ENCODE peak calls at places on chromosome 19, in four cellular contexts. One of them, this sample, is unnamed.

GRCh38 chr19:55600336-55601028 is 394 bp downstream of the ZNF524 start:
- DNase-seq in esophagus squamous epithelium: peak
- DNase-seq in MCF 10A: no peak
- DNase-seq in AG04450: no peak
- DNase-seq in this sample: peak

GRCh38 chr19:18921593-18921992 is 2.1 kb downstream of the DDX49 start:
- DNase-seq in AG04450: no peak
- DNase-seq in esophagus squamous epithelium: no peak
- DNase-seq in MCF 10A: no peak
- DNase-seq in this sample: no peak

GRCh38 chr19:30226464-30227070 is 145.6 kb upstream of the ZNF536 start:
- DNase-seq in AG04450: no peak
- DNase-seq in esophagus squamous epithelium: no peak
- DNase-seq in MCF 10A: no peak
- DNase-seq in this sample: peak

GRCh38 chr19:21402303-21402985 is 5.5 kb downstream of the ZNF493 start:
- DNase-seq in AG04450: no peak
- DNase-seq in esophagus squamous epithelium: no peak
- DNase-seq in MCF 10A: no peak
- DNase-seq in this sample: no peak

GRCh38 chr19:29410974-29411615 is 114.7 kb upstream of the VSTM2B start:
- DNase-seq in esophagus squamous epithelium: no peak
- DNase-seq in MCF 10A: no peak
- DNase-seq in AG04450: no peak
- DNase-seq in this sample: no peak

GRCh38 chr19:12891553-12892021 is 627 bp downstream of the GCDH start:
- DNase-seq in MCF 10A: no peak
- DNase-seq in AG04450: no peak
- DNase-seq in esophagus squamous epithelium: no peak
- DNase-seq in this sample: peak

GRCh38 chr19:41887711-41888382 is 4.9 kb downstream of the ARHGEF1 start:
- DNase-seq in AG04450: no peak
- DNase-seq in MCF 10A: peak
- DNase-seq in esophagus squamous epithelium: no peak
- DNase-seq in this sample: peak

GRCh38 chr19:39247701-39248664 is 673 bp downstream of the IFNL4 start:
- DNase-seq in AG04450: no peak
- DNase-seq in MCF 10A: no peak
- DNase-seq in esophagus squamous epithelium: no peak
- DNase-seq in this sample: no peak

GRCh38 chr19:42544146-42544545 is 15.9 kb upstream of the CEACAM1 start:
- DNase-seq in AG04450: no peak
- DNase-seq in esophagus squamous epithelium: no peak
- DNase-seq in MCF 10A: no peak
- DNase-seq in this sample: no peak

GRCh38 chr19:31596751-31597150 is 247.5 kb upstream of the TSHZ3 start:
- DNase-seq in MCF 10A: no peak
- DNase-seq in AG04450: no peak
- DNase-seq in esophagus squamous epithelium: no peak
- DNase-seq in this sample: no peak

GRCh38 chr19:58367698-58368454 is 5.3 kb upstream of the ZNF497 start:
- DNase-seq in esophagus squamous epithelium: no peak
- DNase-seq in MCF 10A: no peak
- DNase-seq in AG04450: no peak
- DNase-seq in this sample: no peak

GRCh38 chr19:2827840-2828489 is 8.3 kb downstream of the ZNF554 start:
- DNase-seq in AG04450: no peak
- DNase-seq in esophagus squamous epithelium: no peak
- DNase-seq in MCF 10A: no peak
- DNase-seq in this sample: no peak

GRCh38 chr19:3243851-3244700 is 19.6 kb downstream of the CELF5 start:
- DNase-seq in esophagus squamous epithelium: no peak
- DNase-seq in AG04450: peak
- DNase-seq in MCF 10A: peak
- DNase-seq in this sample: peak

GRCh38 chr19:19214892-19215291 is 3.1 kb downstream of the NCAN start:
- DNase-seq in MCF 10A: peak
- DNase-seq in AG04450: peak
- DNase-seq in esophagus squamous epithelium: no peak
- DNase-seq in this sample: peak

GRCh38 chr19:413756-414420 is 4.9 kb upstream of the C2CD4C start:
- DNase-seq in esophagus squamous epithelium: no peak
- DNase-seq in MCF 10A: no peak
- DNase-seq in AG04450: no peak
- DNase-seq in this sample: no peak

GRCh38 chr19:1651548-1652394 is 644 bp downstream of the TCF3 start:
- DNase-seq in MCF 10A: peak
- DNase-seq in esophagus squamous epithelium: no peak
- DNase-seq in AG04450: no peak
- DNase-seq in this sample: peak

GRCh38 chr19:29660835-29661234 is 4.4 kb upstream of the PLEKHF1 start:
- DNase-seq in MCF 10A: no peak
- DNase-seq in AG04450: no peak
- DNase-seq in esophagus squamous epithelium: no peak
- DNase-seq in this sample: peak

GRCh38 chr19:27746691-27747380 is 1466.1 kb downstream of the UQCRFS1 start:
- DNase-seq in AG04450: no peak
- DNase-seq in MCF 10A: no peak
- DNase-seq in esophagus squamous epithelium: no peak
- DNase-seq in this sample: peak

GRCh38 chr19:30225615-30226463 is 146.3 kb upstream of the ZNF536 start:
- DNase-seq in AG04450: no peak
- DNase-seq in esophagus squamous epithelium: no peak
- DNase-seq in MCF 10A: no peak
- DNase-seq in this sample: no peak

GRCh38 chr19:39858541-39858940 is 12.4 kb upstream of the FBL start:
- DNase-seq in AG04450: no peak
- DNase-seq in MCF 10A: no peak
- DNase-seq in esophagus squamous epithelium: no peak
- DNase-seq in this sample: peak

GRCh38 chr19:1725100-1726064 is 27.9 kb upstream of the ONECUT3 start:
- DNase-seq in MCF 10A: peak
- DNase-seq in AG04450: no peak
- DNase-seq in esophagus squamous epithelium: no peak
- DNase-seq in this sample: peak

GRCh38 chr19:12880551-12881171 is 588 bp downstream of the DNASE2 start:
- DNase-seq in MCF 10A: peak
- DNase-seq in esophagus squamous epithelium: no peak
- DNase-seq in AG04450: no peak
- DNase-seq in this sample: peak

GRCh38 chr19:58277748-58278147 is 1.0 kb upstream of the ZNF8 start:
- DNase-seq in AG04450: no peak
- DNase-seq in esophagus squamous epithelium: no peak
- DNase-seq in MCF 10A: no peak
- DNase-seq in this sample: no peak

GRCh38 chr19:46211201-46211881 is 18.2 kb upstream of the IGFL1 start:
- DNase-seq in AG04450: no peak
- DNase-seq in MCF 10A: peak
- DNase-seq in esophagus squamous epithelium: no peak
- DNase-seq in this sample: no peak

GRCh38 chr19:15418112-15418587 is 638 bp downstream of the AKAP8L start:
- DNase-seq in MCF 10A: peak
- DNase-seq in AG04450: no peak
- DNase-seq in esophagus squamous epithelium: no peak
- DNase-seq in this sample: no peak

GRCh38 chr19:31356587-31357314 is 7.5 kb upstream of the TSHZ3 start:
- DNase-seq in AG04450: no peak
- DNase-seq in esophagus squamous epithelium: no peak
- DNase-seq in MCF 10A: no peak
- DNase-seq in this sample: peak

GRCh38 chr19:40341601-40342482 is 6.4 kb downstream of the C19orf47 start:
- DNase-seq in AG04450: no peak
- DNase-seq in esophagus squamous epithelium: no peak
- DNase-seq in MCF 10A: no peak
- DNase-seq in this sample: no peak

DNA sequence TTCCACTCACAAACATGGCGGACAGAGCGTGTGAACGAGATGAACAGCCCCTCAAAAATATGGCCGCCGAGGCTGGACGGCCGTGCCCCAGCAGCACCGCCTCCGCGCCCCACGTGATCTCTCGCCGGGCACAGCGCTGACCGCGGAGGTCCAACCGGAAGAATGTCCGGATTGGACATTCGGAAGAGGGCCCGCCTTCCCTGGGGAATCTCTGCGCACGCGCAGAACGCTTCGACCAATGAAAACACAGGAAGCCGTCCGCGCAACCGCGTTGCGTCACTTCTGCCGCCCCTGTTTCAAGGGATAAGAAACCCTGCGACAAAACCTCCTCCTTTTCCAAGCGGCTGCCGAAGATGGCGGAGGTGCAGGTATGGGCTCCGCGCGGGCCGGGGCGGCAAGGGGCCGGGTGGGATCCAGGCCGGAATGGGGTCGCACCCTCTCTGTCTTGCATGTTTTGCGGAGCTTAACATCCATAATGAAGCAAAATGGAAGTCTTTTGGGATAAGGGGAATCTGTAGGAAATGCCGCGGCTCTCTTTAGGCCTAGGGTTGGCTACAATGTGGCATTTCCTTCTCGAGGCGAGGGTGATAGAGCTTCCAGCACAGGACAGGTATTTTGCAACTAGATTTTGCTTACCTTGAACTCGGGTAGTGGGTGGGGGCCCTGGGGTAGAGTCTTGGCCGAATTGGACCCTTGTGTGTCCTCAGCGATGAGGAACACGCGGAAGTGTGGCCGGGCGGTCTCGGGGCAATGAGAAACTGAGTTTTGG is at the start of gene RPL13A:
- DNase-seq in AG04450: peak
- DNase-seq in MCF 10A: peak
- DNase-seq in esophagus squamous epithelium: peak
- DNase-seq in this sample: peak
- TF ChIP-seq CTCF in AG04450: no peak
- TF ChIP-seq CTCF in MCF 10A: no peak
- TF ChIP-seq CTCF in esophagus squamous epithelium: peak
- TF ChIP-seq CTCF in this sample: no peak

GRCh38 chr19:54369082-54369691 is 4.5 kb upstream of the LAIR1 start:
- DNase-seq in esophagus squamous epithelium: no peak
- DNase-seq in MCF 10A: no peak
- DNase-seq in AG04450: no peak
- DNase-seq in this sample: no peak
- TF ChIP-seq CTCF in esophagus squamous epithelium: no peak
- TF ChIP-seq CTCF in MCF 10A: no peak
- TF ChIP-seq CTCF in AG04450: no peak
- TF ChIP-seq CTCF in this sample: no peak

GRCh38 chr19:13902993-13903555 is 2.8 kb downstream of the BRME1 start:
- DNase-seq in esophagus squamous epithelium: no peak
- DNase-seq in MCF 10A: peak
- DNase-seq in AG04450: no peak
- DNase-seq in this sample: peak
- TF ChIP-seq CTCF in esophagus squamous epithelium: no peak
- TF ChIP-seq CTCF in MCF 10A: peak
- TF ChIP-seq CTCF in AG04450: peak
- TF ChIP-seq CTCF in this sample: peak

GRCh38 chr19:10555613-10555979 is 10.2 kb downstream of the KRI1 start:
- DNase-seq in esophagus squamous epithelium: no peak
- DNase-seq in AG04450: no peak
- DNase-seq in MCF 10A: no peak
- DNase-seq in this sample: no peak
- TF ChIP-seq CTCF in esophagus squamous epithelium: no peak
- TF ChIP-seq CTCF in AG04450: no peak
- TF ChIP-seq CTCF in MCF 10A: no peak
- TF ChIP-seq CTCF in this sample: peak

DNA sequence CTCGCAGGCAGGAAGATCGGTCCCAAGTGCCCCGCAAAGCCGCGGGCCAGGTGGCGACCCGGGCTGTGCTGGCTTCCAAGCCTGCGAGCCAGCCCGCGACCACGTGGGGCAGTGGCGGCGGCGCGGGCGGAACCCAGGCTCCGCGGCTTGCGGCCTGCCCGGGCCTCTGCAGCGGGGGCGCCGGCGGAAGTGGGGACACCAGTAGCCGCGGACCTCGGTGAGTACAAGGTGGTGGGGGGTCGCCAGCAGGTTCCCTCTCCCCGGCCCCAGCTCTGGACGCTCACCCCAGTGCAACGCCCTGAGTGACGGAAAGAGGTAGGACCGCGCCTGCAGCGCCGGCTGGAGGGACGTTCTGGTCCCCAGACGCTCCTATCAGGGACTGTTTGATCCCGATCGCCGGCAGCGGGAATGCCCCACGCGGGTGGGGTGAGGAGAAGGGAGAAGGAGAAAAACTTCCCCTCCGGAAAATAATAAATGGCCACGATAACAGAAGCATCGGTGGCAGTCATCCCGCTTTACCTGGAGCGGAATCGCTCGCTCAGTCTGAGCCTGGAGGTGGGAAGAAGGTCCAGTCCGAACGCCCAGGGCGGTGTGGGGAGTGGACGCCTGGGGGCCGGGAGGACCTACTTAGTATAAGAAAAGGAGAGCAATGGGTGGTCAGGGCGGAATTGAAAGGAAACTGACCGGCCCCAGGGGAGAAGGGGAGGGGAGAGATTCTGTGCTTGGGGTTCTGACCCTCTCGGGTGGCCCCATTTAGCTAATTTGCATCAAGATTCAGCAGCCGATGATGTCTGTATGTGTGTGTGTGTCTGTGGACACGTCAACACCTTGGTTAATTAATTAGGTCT is at the start of gene GEMIN7:
- DNase-seq in AG04450: no peak
- DNase-seq in esophagus squamous epithelium: no peak
- DNase-seq in MCF 10A: peak
- DNase-seq in this sample: peak
- TF ChIP-seq CTCF in AG04450: no peak
- TF ChIP-seq CTCF in esophagus squamous epithelium: peak
- TF ChIP-seq CTCF in MCF 10A: no peak
- TF ChIP-seq CTCF in this sample: no peak

GRCh38 chr19:47813995-47814328 is 7.8 kb upstream of the CRX start:
- DNase-seq in AG04450: no peak
- DNase-seq in esophagus squamous epithelium: no peak
- DNase-seq in MCF 10A: no peak
- DNase-seq in this sample: no peak
- TF ChIP-seq CTCF in AG04450: no peak
- TF ChIP-seq CTCF in esophagus squamous epithelium: no peak
- TF ChIP-seq CTCF in MCF 10A: no peak
- TF ChIP-seq CTCF in this sample: peak

GRCh38 chr19:17486545-17486944 is 16.2 kb downstream of the SLC27A1 start:
- DNase-seq in MCF 10A: no peak
- DNase-seq in esophagus squamous epithelium: no peak
- DNase-seq in AG04450: no peak
- DNase-seq in this sample: no peak

GRCh38 chr19:17484520-17485180 is 14.3 kb downstream of the SLC27A1 start:
- DNase-seq in esophagus squamous epithelium: no peak
- DNase-seq in MCF 10A: no peak
- DNase-seq in AG04450: no peak
- DNase-seq in this sample: no peak

GRCh38 chr19:17489392-17490030 is 19.2 kb downstream of the SLC27A1 start:
- DNase-seq in AG04450: no peak
- DNase-seq in esophagus squamous epithelium: no peak
- DNase-seq in MCF 10A: no peak
- DNase-seq in this sample: no peak

GRCh38 chr19:17488593-17489391 is 18.5 kb downstream of the SLC27A1 start:
- DNase-seq in esophagus squamous epithelium: no peak
- DNase-seq in AG04450: no peak
- DNase-seq in MCF 10A: peak
- DNase-seq in this sample: peak

GRCh38 chr19:17487240-17488121 is 17.2 kb downstream of the SLC27A1 start:
- DNase-seq in MCF 10A: no peak
- DNase-seq in AG04450: no peak
- DNase-seq in esophagus squamous epithelium: no peak
- DNase-seq in this sample: no peak
- TF ChIP-seq CTCF in MCF 10A: no peak
- TF ChIP-seq CTCF in AG04450: no peak
- TF ChIP-seq CTCF in esophagus squamous epithelium: no peak
- TF ChIP-seq CTCF in this sample: no peak

GRCh38 chr19:4624733-4625362 is 14.5 kb upstream of the TNFAIP8L1 start:
- DNase-seq in esophagus squamous epithelium: no peak
- DNase-seq in MCF 10A: peak
- DNase-seq in AG04450: no peak
- DNase-seq in this sample: no peak
- TF ChIP-seq CTCF in esophagus squamous epithelium: no peak
- TF ChIP-seq CTCF in MCF 10A: peak
- TF ChIP-seq CTCF in AG04450: peak
- TF ChIP-seq CTCF in this sample: no peak